ENCODE peak calls at places on chromosomes 12 and 14, in eight cellular contexts. One of them, this sample, is unnamed.
A peak's percentile ranks its signal among the peaks of the same experiment; 100 is the strongest.

GRCh38 chr12:121494093-121494787 is 86.6 kb downstream of the KDM2B start:
- DNase-seq in MM.1S: no peak
- DNase-seq in cardiac muscle cell: peak; percentile 50
- DNase-seq in heart left ventricle: no peak
- DNase-seq in colonic mucosa: peak; percentile 43
- DNase-seq in IMR-90: peak; percentile 33
- DNase-seq in ovary: peak; percentile 25
- DNase-seq in psoas muscle: no peak
- DNase-seq in this sample: peak; percentile 73

GRCh38 chr12:24797901-24798300 is 151.0 kb downstream of the BCAT1 start:
- DNase-seq in MM.1S: no peak
- DNase-seq in cardiac muscle cell: no peak
- DNase-seq in heart left ventricle: no peak
- DNase-seq in colonic mucosa: no peak
- DNase-seq in IMR-90: no peak
- DNase-seq in ovary: no peak
- DNase-seq in psoas muscle: no peak
- DNase-seq in this sample: no peak

GRCh38 chr12:116045158-116045557 is 232.3 kb downstream of the MED13L start:
- DNase-seq in MM.1S: no peak
- DNase-seq in cardiac muscle cell: peak; percentile 12
- DNase-seq in heart left ventricle: no peak
- DNase-seq in colonic mucosa: no peak
- DNase-seq in IMR-90: no peak
- DNase-seq in ovary: no peak
- DNase-seq in psoas muscle: no peak
- DNase-seq in this sample: no peak

GRCh38 chr14:22213110-22213509 is 375.9 kb downstream of the DAD1 start:
- DNase-seq in MM.1S: no peak
- DNase-seq in cardiac muscle cell: no peak
- DNase-seq in heart left ventricle: no peak
- DNase-seq in colonic mucosa: no peak
- DNase-seq in IMR-90: peak; percentile 53
- DNase-seq in ovary: no peak
- DNase-seq in psoas muscle: no peak
- DNase-seq in this sample: no peak

GRCh38 chr12:25384038-25384953 is 133.6 kb upstream of the KRAS start:
- DNase-seq in MM.1S: no peak
- DNase-seq in cardiac muscle cell: no peak
- DNase-seq in heart left ventricle: no peak
- DNase-seq in colonic mucosa: peak; percentile 65
- DNase-seq in IMR-90: peak; percentile 11
- DNase-seq in ovary: no peak
- DNase-seq in psoas muscle: no peak
- DNase-seq in this sample: no peak

GRCh38 chr12:85007836-85008235 is 28.2 kb downstream of the TSPAN19 start:
- DNase-seq in MM.1S: no peak
- DNase-seq in cardiac muscle cell: no peak
- DNase-seq in heart left ventricle: no peak
- DNase-seq in colonic mucosa: no peak
- DNase-seq in IMR-90: peak; percentile 5
- DNase-seq in ovary: no peak
- DNase-seq in psoas muscle: no peak
- DNase-seq in this sample: no peak

GRCh38 chr14:106842687-106843086 is 1316.3 kb downstream of the TMEM121 start:
- DNase-seq in MM.1S: no peak
- DNase-seq in cardiac muscle cell: no peak
- DNase-seq in heart left ventricle: no peak
- DNase-seq in colonic mucosa: no peak
- DNase-seq in IMR-90: no peak
- DNase-seq in ovary: peak; percentile 37
- DNase-seq in psoas muscle: no peak
- DNase-seq in this sample: no peak

GRCh38 chr14:94630396-94630795 is 18.2 kb downstream of the SERPINA3 start:
- DNase-seq in MM.1S: no peak
- DNase-seq in cardiac muscle cell: no peak
- DNase-seq in heart left ventricle: no peak
- DNase-seq in colonic mucosa: no peak
- DNase-seq in IMR-90: no peak
- DNase-seq in ovary: no peak
- DNase-seq in psoas muscle: no peak
- DNase-seq in this sample: no peak

GRCh38 chr14:24117179-24117578 is 2.4 kb upstream of the NRL start:
- DNase-seq in MM.1S: no peak
- DNase-seq in cardiac muscle cell: no peak
- DNase-seq in heart left ventricle: no peak
- DNase-seq in colonic mucosa: no peak
- DNase-seq in IMR-90: no peak
- DNase-seq in ovary: no peak
- DNase-seq in psoas muscle: no peak
- DNase-seq in this sample: peak; percentile 50

GRCh38 chr12:57816001-57816854 is 2.3 kb downstream of the AVIL start:
- DNase-seq in MM.1S: no peak
- DNase-seq in cardiac muscle cell: no peak
- DNase-seq in heart left ventricle: no peak
- DNase-seq in colonic mucosa: no peak
- DNase-seq in IMR-90: no peak
- DNase-seq in ovary: no peak
- DNase-seq in psoas muscle: no peak
- DNase-seq in this sample: no peak

GRCh38 chr12:57811028-57811755 is 7.3 kb downstream of the AVIL start:
- DNase-seq in MM.1S: no peak
- DNase-seq in cardiac muscle cell: no peak
- DNase-seq in heart left ventricle: no peak
- DNase-seq in colonic mucosa: no peak
- DNase-seq in IMR-90: no peak
- DNase-seq in ovary: no peak
- DNase-seq in psoas muscle: no peak
- DNase-seq in this sample: no peak

GRCh38 chr12:57815177-57816000 is 3.1 kb downstream of the AVIL start:
- DNase-seq in MM.1S: no peak
- DNase-seq in cardiac muscle cell: no peak
- DNase-seq in heart left ventricle: no peak
- DNase-seq in colonic mucosa: no peak
- DNase-seq in IMR-90: no peak
- DNase-seq in ovary: no peak
- DNase-seq in psoas muscle: no peak
- DNase-seq in this sample: no peak

GRCh38 chr12:57813971-57814771 is 4.4 kb downstream of the AVIL start:
- DNase-seq in MM.1S: no peak
- DNase-seq in cardiac muscle cell: no peak
- DNase-seq in heart left ventricle: no peak
- DNase-seq in colonic mucosa: no peak
- DNase-seq in IMR-90: no peak
- DNase-seq in ovary: peak; percentile 51
- DNase-seq in psoas muscle: peak; percentile 47
- DNase-seq in this sample: peak; percentile 74

DNA sequence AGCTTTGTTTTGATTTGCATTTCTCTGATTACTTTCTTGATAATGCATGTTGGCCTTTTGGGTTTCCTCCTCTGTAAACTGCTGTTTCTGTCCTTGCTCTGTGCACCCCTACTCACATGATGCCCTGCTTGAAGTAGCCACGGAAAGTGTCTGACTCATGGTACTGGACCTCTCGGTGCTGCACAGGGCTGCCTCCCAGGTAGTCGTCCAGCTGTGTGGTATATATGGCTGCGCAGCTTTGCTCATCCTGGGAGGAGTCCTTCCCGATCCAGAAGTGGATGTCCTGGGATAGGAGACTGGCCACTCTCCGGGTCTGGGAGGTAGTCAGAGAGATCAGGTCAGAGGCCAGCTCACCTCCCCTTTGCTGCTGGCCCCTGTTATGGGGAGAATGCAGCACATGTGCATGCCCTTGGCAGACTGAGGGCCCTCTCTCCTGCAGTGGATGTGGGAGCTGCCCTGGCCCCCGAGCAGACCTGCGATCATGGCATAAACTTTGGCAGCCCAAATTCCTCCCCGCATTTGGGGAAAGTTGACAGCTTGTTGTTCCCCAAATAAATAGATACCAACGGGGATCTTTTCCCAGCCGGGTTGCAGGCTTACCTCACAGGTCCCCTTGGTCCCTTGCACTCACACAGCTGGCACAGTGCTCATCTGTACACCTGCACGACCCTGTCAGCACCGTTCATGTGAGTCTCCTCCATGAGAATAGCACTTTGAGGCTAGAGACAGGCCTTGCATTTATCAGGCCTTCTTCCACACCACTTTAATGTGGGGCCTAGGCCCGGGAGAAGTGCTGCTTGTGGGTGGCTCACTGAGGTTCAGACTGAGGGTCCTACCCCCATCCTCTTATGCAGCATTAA is 5.2 kb downstream of the AVIL start:
- DNase-seq in MM.1S: no peak
- DNase-seq in cardiac muscle cell: no peak
- DNase-seq in heart left ventricle: no peak
- DNase-seq in colonic mucosa: no peak
- DNase-seq in IMR-90: no peak
- DNase-seq in ovary: no peak
- DNase-seq in psoas muscle: no peak
- DNase-seq in this sample: no peak
- H3K27ac ChIP-seq in MM.1S: no peak overlapping the region
- H3K27ac ChIP-seq in cardiac muscle cell: no peak overlapping the region
- H3K27ac ChIP-seq in heart left ventricle: no peak overlapping the region
- H3K27ac ChIP-seq in colonic mucosa: no peak overlapping the region
- H3K27ac ChIP-seq in IMR-90: no peak overlapping the region
- H3K27ac ChIP-seq in ovary: no peak overlapping the region
- H3K27ac ChIP-seq in psoas muscle: no peak overlapping the region
- H3K27ac ChIP-seq in this sample: no peak overlapping the region

GRCh38 chr14:30272848-30273563 is 286.0 kb upstream of the G2E3 start:
- DNase-seq in MM.1S: no peak
- DNase-seq in cardiac muscle cell: peak; percentile 13
- DNase-seq in heart left ventricle: no peak
- DNase-seq in colonic mucosa: no peak
- DNase-seq in IMR-90: no peak
- DNase-seq in ovary: no peak
- DNase-seq in psoas muscle: no peak
- DNase-seq in this sample: no peak

GRCh38 chr14:30264161-30264560 is 294.8 kb upstream of the G2E3 start:
- DNase-seq in MM.1S: no peak
- DNase-seq in cardiac muscle cell: no peak
- DNase-seq in heart left ventricle: no peak
- DNase-seq in colonic mucosa: no peak
- DNase-seq in IMR-90: no peak
- DNase-seq in ovary: no peak
- DNase-seq in psoas muscle: no peak
- DNase-seq in this sample: no peak

GRCh38 chr14:30270200-30271161 is 288.5 kb upstream of the G2E3 start:
- DNase-seq in MM.1S: peak; percentile 67
- DNase-seq in cardiac muscle cell: peak; percentile 87
- DNase-seq in heart left ventricle: peak; percentile 87
- DNase-seq in colonic mucosa: peak; percentile 79
- DNase-seq in IMR-90: peak; percentile 81
- DNase-seq in ovary: peak; percentile 59
- DNase-seq in psoas muscle: peak; percentile 84
- DNase-seq in this sample: peak; percentile 94

GRCh38 chr14:30266290-30266689 is 292.7 kb upstream of the G2E3 start:
- DNase-seq in MM.1S: no peak
- DNase-seq in cardiac muscle cell: no peak
- DNase-seq in heart left ventricle: no peak
- DNase-seq in colonic mucosa: no peak
- DNase-seq in IMR-90: no peak
- DNase-seq in ovary: no peak
- DNase-seq in psoas muscle: no peak
- DNase-seq in this sample: no peak

GRCh38 chr14:30267141-30267540 is 291.8 kb upstream of the G2E3 start:
- DNase-seq in MM.1S: no peak
- DNase-seq in cardiac muscle cell: no peak
- DNase-seq in heart left ventricle: no peak
- DNase-seq in colonic mucosa: no peak
- DNase-seq in IMR-90: peak; percentile 68
- DNase-seq in ovary: no peak
- DNase-seq in psoas muscle: no peak
- DNase-seq in this sample: no peak
- H3K4me3 ChIP-seq in MM.1S: no peak overlapping the region
- H3K4me3 ChIP-seq in cardiac muscle cell: no peak overlapping the region
- H3K4me3 ChIP-seq in heart left ventricle: no peak overlapping the region
- H3K4me3 ChIP-seq in colonic mucosa: no peak overlapping the region
- H3K4me3 ChIP-seq in IMR-90: no peak overlapping the region
- H3K4me3 ChIP-seq in ovary: no peak overlapping the region
- H3K4me3 ChIP-seq in psoas muscle: no peak overlapping the region
- H3K4me3 ChIP-seq in this sample: no peak overlapping the region

GRCh38 chr14:36588119-36588518 is 5.7 kb upstream of the NKX2-8 start:
- DNase-seq in MM.1S: no peak
- DNase-seq in cardiac muscle cell: no peak
- DNase-seq in heart left ventricle: no peak
- DNase-seq in colonic mucosa: no peak
- DNase-seq in IMR-90: no peak
- DNase-seq in ovary: no peak
- DNase-seq in psoas muscle: no peak
- DNase-seq in this sample: no peak

GRCh38 chr14:36588788-36589187 is 6.4 kb upstream of the NKX2-8 start:
- DNase-seq in MM.1S: no peak
- DNase-seq in cardiac muscle cell: no peak
- DNase-seq in heart left ventricle: no peak
- DNase-seq in colonic mucosa: no peak
- DNase-seq in IMR-90: no peak
- DNase-seq in ovary: no peak
- DNase-seq in psoas muscle: no peak
- DNase-seq in this sample: no peak

GRCh38 chr14:36591482-36591881 is 9.1 kb upstream of the NKX2-8 start:
- DNase-seq in MM.1S: no peak
- DNase-seq in cardiac muscle cell: no peak
- DNase-seq in heart left ventricle: no peak
- DNase-seq in colonic mucosa: no peak
- DNase-seq in IMR-90: no peak
- DNase-seq in ovary: no peak
- DNase-seq in psoas muscle: no peak
- DNase-seq in this sample: no peak
- H3K4me1 ChIP-seq in MM.1S: no peaks in the 10 kb centered on the region
- H3K4me1 ChIP-seq in cardiac muscle cell: no peaks in the 10 kb centered on the region
- H3K4me1 ChIP-seq in heart left ventricle: no peaks in the 10 kb centered on the region
- H3K4me1 ChIP-seq in colonic mucosa: no peaks in the 10 kb centered on the region
- H3K4me1 ChIP-seq in IMR-90: no peaks in the 10 kb centered on the region
- H3K4me1 ChIP-seq in ovary: no peaks in the 10 kb centered on the region
- H3K4me1 ChIP-seq in psoas muscle: no peaks in the 10 kb centered on the region
- H3K4me1 ChIP-seq in this sample: no peaks in the 10 kb centered on the region

GRCh38 chr12:49188205-49188915 is 520 bp downstream of the TUBA1A start:
- DNase-seq in MM.1S: peak; percentile 65
- DNase-seq in cardiac muscle cell: peak; percentile 66
- DNase-seq in heart left ventricle: peak; percentile 92
- DNase-seq in colonic mucosa: peak; percentile 89
- DNase-seq in IMR-90: peak; percentile 42
- DNase-seq in ovary: peak; percentile 78
- DNase-seq in psoas muscle: peak; percentile 81
- DNase-seq in this sample: peak; percentile 94

GRCh38 chr12:49188916-49189367 is at the start of gene TUBA1A:
- DNase-seq in MM.1S: peak; percentile 78
- DNase-seq in cardiac muscle cell: peak; percentile 99
- DNase-seq in heart left ventricle: peak; percentile 93
- DNase-seq in colonic mucosa: peak; percentile 84
- DNase-seq in IMR-90: peak; percentile 100
- DNase-seq in ovary: peak; percentile 90
- DNase-seq in psoas muscle: peak; percentile 86
- DNase-seq in this sample: peak; percentile 95

GRCh38 chr12:49187184-49187583 is 1.7 kb downstream of the TUBA1A start:
- DNase-seq in MM.1S: no peak
- DNase-seq in cardiac muscle cell: no peak
- DNase-seq in heart left ventricle: no peak
- DNase-seq in colonic mucosa: peak; percentile 29
- DNase-seq in IMR-90: peak; percentile 61
- DNase-seq in ovary: peak; percentile 31
- DNase-seq in psoas muscle: peak; percentile 18
- DNase-seq in this sample: peak; percentile 44

GRCh38 chr12:49189731-49190314 is 943 bp upstream of the TUBA1A start:
- DNase-seq in MM.1S: no peak
- DNase-seq in cardiac muscle cell: no peak
- DNase-seq in heart left ventricle: no peak
- DNase-seq in colonic mucosa: no peak
- DNase-seq in IMR-90: no peak
- DNase-seq in ovary: no peak
- DNase-seq in psoas muscle: no peak
- DNase-seq in this sample: no peak

GRCh38 chr12:49190317-49190716 is 1.4 kb upstream of the TUBA1A start:
- DNase-seq in MM.1S: no peak
- DNase-seq in cardiac muscle cell: no peak
- DNase-seq in heart left ventricle: no peak
- DNase-seq in colonic mucosa: no peak
- DNase-seq in IMR-90: no peak
- DNase-seq in ovary: no peak
- DNase-seq in psoas muscle: no peak
- DNase-seq in this sample: no peak
- H3K27ac ChIP-seq in MM.1S: no peak overlapping the region
- H3K27ac ChIP-seq in cardiac muscle cell: no peak overlapping the region
- H3K27ac ChIP-seq in heart left ventricle: peak overlapping the region; percentile 98
- H3K27ac ChIP-seq in colonic mucosa: no peak overlapping the region
- H3K27ac ChIP-seq in IMR-90: no peak overlapping the region
- H3K27ac ChIP-seq in ovary: no peak overlapping the region
- H3K27ac ChIP-seq in psoas muscle: no peak overlapping the region
- H3K27ac ChIP-seq in this sample: no peak overlapping the region

This sample was measured in right cardiac atrium.